ENCODE peak calls at places on chromosomes 2 and 18, in four cellular contexts. D, F, C and X are unnamed samples.

GRCh38 chr2:18647731-18648130 is 58.4 kb upstream of the NT5C1B start:
- DNase-seq in D (no peak), F (no peak), C (no peak), X (no peak)

GRCh38 chr18:76524900-76525698 is 30.1 kb upstream of the ZNF516 start:
- DNase-seq in D (no peak), F (peak), C (peak), X (peak)

GRCh38 chr18:11574545-11574944 is 34.9 kb upstream of the SLC35G4 start:
- DNase-seq in D (no peak), F (no peak), C (no peak), X (no peak)

GRCh38 chr2:212539145-212539880 is 711 bp upstream of the ERBB4 start:
- DNase-seq in D (no peak), F (peak), C (peak), X (peak)

GRCh38 chr18:78627546-78628315 is 351.9 kb upstream of the SALL3 start:
- DNase-seq in D (no peak), F (no peak), C (no peak), X (no peak)

GRCh38 chr2:10473121-10473756 is 25.1 kb upstream of the ODC1 start:
- DNase-seq in D (no peak), F (no peak), C (no peak), X (no peak)

GRCh38 chr18:46152808-46153617 is 48.8 kb downstream of the HAUS1 start:
- DNase-seq in D (no peak), F (no peak), C (peak), X (no peak)

GRCh38 chr2:8682719-8683667 is 1.1 kb downstream of the ID2 start:
- DNase-seq in D (no peak), F (peak), C (peak), X (peak)

GRCh38 chr2:157470321-157470720 is 26.4 kb upstream of the CYTIP start:
- DNase-seq in D (no peak), F (no peak), C (no peak), X (no peak)

GRCh38 chr2:174117951-174118930 is 130.1 kb downstream of the OLA1 start:
- DNase-seq in D (no peak), F (peak), C (peak), X (no peak)

GRCh38 chr2:45353879-45354278 is 257.2 kb downstream of the SRBD1 start:
- DNase-seq in D (no peak), F (no peak), C (peak), X (no peak)

GRCh38 chr2:144241801-144242200 is 278.1 kb downstream of the ZEB2 start:
- DNase-seq in D (no peak), F (no peak), C (no peak), X (no peak)

GRCh38 chr2:172288603-172289002 is 138.8 kb upstream of the ITGA6 start:
- DNase-seq in D (peak), F (no peak), C (peak), X (no peak)

GRCh38 chr18:79853993-79854364 is 56.2 kb downstream of the KCNG2 start:
- DNase-seq in D (no peak), F (no peak), C (no peak), X (no peak)

GRCh38 chr2:151777911-151778310 is 43.6 kb upstream of the NEB start:
- DNase-seq in D (no peak), F (no peak), C (no peak), X (no peak)